ENCODE peak calls at places on chromosomes 4 and X, in four cellular contexts. One of them, this sample, is unnamed.
A peak's percentile ranks its signal among the peaks of the same experiment; 100 is the strongest.

GRCh38 chr4:38368612-38369011 is 295.4 kb upstream of the KLF3 start:
- DNase-seq in IMR-90: peak; percentile 28
- DNase-seq in K562: no peak
- DNase-seq in H1: no peak
- DNase-seq in this sample: no peak

GRCh38 chr4:57499786-57500185 is 389.6 kb upstream of the IGFBP7 start:
- DNase-seq in H1: no peak
- DNase-seq in K562: peak; percentile 2
- DNase-seq in IMR-90: no peak
- DNase-seq in this sample: no peak

GRCh38 chr4:147085796-147086195 is 140.1 kb upstream of the TTC29 start:
- DNase-seq in K562: no peak
- DNase-seq in IMR-90: no peak
- DNase-seq in H1: no peak
- DNase-seq in this sample: no peak

GRCh38 chr4:4271912-4272311 is 18.0 kb downstream of the LYAR start:
- DNase-seq in IMR-90: no peak
- DNase-seq in H1: no peak
- DNase-seq in K562: no peak
- DNase-seq in this sample: no peak

GRCh38 chrX:149949743-149950436 is 11.6 kb upstream of the EOLA2 start:
- DNase-seq in H1: no peak
- DNase-seq in K562: no peak
- DNase-seq in IMR-90: peak; percentile 7
- DNase-seq in this sample: no peak

GRCh38 chr4:184384056-184384809 is 90.1 kb downstream of the IRF2 start:
- DNase-seq in H1: no peak
- DNase-seq in K562: no peak
- DNase-seq in IMR-90: peak; percentile 96
- DNase-seq in this sample: no peak

GRCh38 chr4:64911846-64912245 is 502.6 kb upstream of the TECRL start:
- DNase-seq in H1: no peak
- DNase-seq in IMR-90: no peak
- DNase-seq in K562: no peak
- DNase-seq in this sample: no peak

GRCh38 chrX:75156537-75156945 is 458 bp upstream of the ABCB7 start:
- DNase-seq in K562: peak; percentile 6
- DNase-seq in IMR-90: peak; percentile 12
- DNase-seq in H1: no peak
- DNase-seq in this sample: peak; percentile 4

GRCh38 chr4:153520227-153520626 is 54.1 kb downstream of the TMEM131L start:
- DNase-seq in K562: no peak
- DNase-seq in H1: no peak
- DNase-seq in IMR-90: no peak
- DNase-seq in this sample: no peak

GRCh38 chr4:125321709-125322362 is 7.1 kb downstream of the FAT4 start:
- DNase-seq in H1: no peak
- DNase-seq in IMR-90: peak; percentile 61
- DNase-seq in K562: no peak
- DNase-seq in this sample: no peak

GRCh38 chr4:55358668-55359067 is 12.6 kb downstream of the SRD5A3 start:
- DNase-seq in H1: no peak
- DNase-seq in K562: peak; percentile 44
- DNase-seq in IMR-90: peak; percentile 78
- DNase-seq in this sample: no peak

GRCh38 chrX:15946783-15947550 is 92.4 kb upstream of the AP1S2 start:
- DNase-seq in K562: no peak
- DNase-seq in IMR-90: peak; percentile 86
- DNase-seq in H1: no peak
- DNase-seq in this sample: no peak

GRCh38 chrX:19625612-19626011 is 110.3 kb upstream of the MAP3K15 start:
- DNase-seq in IMR-90: no peak
- DNase-seq in K562: no peak
- DNase-seq in H1: no peak
- DNase-seq in this sample: peak; percentile 32

GRCh38 chrX:152725409-152725808 is 8.1 kb downstream of the CSAG1 start:
- DNase-seq in K562: no peak
- DNase-seq in IMR-90: no peak
- DNase-seq in H1: no peak
- DNase-seq in this sample: no peak

GRCh38 chr4:128812360-128812958 is 3.0 kb downstream of the JADE1 start:
- DNase-seq in K562: no peak
- DNase-seq in H1: peak; percentile 69
- DNase-seq in IMR-90: peak; percentile 81
- DNase-seq in this sample: peak; percentile 34

GRCh38 chrX:13048265-13048664 is 3.8 kb upstream of the FAM9C start:
- DNase-seq in K562: no peak
- DNase-seq in H1: no peak
- DNase-seq in IMR-90: peak; percentile 65
- DNase-seq in this sample: no peak

GRCh38 chrX:120697053-120697452 is 67.2 kb upstream of the C1GALT1C1 start:
- DNase-seq in H1: no peak
- DNase-seq in K562: no peak
- DNase-seq in IMR-90: no peak
- DNase-seq in this sample: no peak

GRCh38 chrX:15929231-15929630 is 74.6 kb upstream of the AP1S2 start:
- DNase-seq in H1: no peak
- DNase-seq in K562: no peak
- DNase-seq in IMR-90: no peak
- DNase-seq in this sample: no peak

GRCh38 chr4:138259296-138259695 is 17.1 kb upstream of the SLC7A11 start:
- DNase-seq in K562: no peak
- DNase-seq in H1: no peak
- DNase-seq in IMR-90: no peak
- DNase-seq in this sample: no peak

GRCh38 chr4:1683371-1683902 is 676 bp downstream of the FAM53A start:
- DNase-seq in H1: no peak
- DNase-seq in K562: no peak
- DNase-seq in IMR-90: peak; percentile 88
- DNase-seq in this sample: no peak

GRCh38 chr4:13543091-13543581 is 1.2 kb downstream of the NKX3-2 start:
- DNase-seq in IMR-90: no peak
- DNase-seq in H1: peak; percentile 67
- DNase-seq in K562: no peak
- DNase-seq in this sample: no peak

GRCh38 chr4:7393491-7394183 is 41.1 kb downstream of the PSAPL1 start:
- DNase-seq in K562: no peak
- DNase-seq in IMR-90: no peak
- DNase-seq in H1: peak; percentile 44
- DNase-seq in this sample: no peak
- TF ChIP-seq MAFK in K562: no peak
- TF ChIP-seq MAFK in IMR-90: no peak
- TF ChIP-seq MAFK in H1: peak; percentile 8
- TF ChIP-seq MAFK in this sample: no peak

GRCh38 chrX:71095971-71096701 is 485 bp downstream of the FOXO4 start:
- DNase-seq in IMR-90: peak; percentile 30
- DNase-seq in H1: no peak
- DNase-seq in K562: no peak
- DNase-seq in this sample: peak; percentile 65

GRCh38 chrX:71096702-71097032 is 1.0 kb downstream of the FOXO4 start:
- DNase-seq in H1: no peak
- DNase-seq in K562: no peak
- DNase-seq in IMR-90: no peak
- DNase-seq in this sample: no peak

GRCh38 chrX:71098951-71099506 is 3.4 kb downstream of the FOXO4 start:
- DNase-seq in H1: no peak
- DNase-seq in IMR-90: no peak
- DNase-seq in K562: no peak
- DNase-seq in this sample: no peak

GRCh38 chrX:71099736-71100135 is 4.1 kb downstream of the FOXO4 start:
- DNase-seq in K562: no peak
- DNase-seq in H1: no peak
- DNase-seq in IMR-90: no peak
- DNase-seq in this sample: no peak

DNA sequence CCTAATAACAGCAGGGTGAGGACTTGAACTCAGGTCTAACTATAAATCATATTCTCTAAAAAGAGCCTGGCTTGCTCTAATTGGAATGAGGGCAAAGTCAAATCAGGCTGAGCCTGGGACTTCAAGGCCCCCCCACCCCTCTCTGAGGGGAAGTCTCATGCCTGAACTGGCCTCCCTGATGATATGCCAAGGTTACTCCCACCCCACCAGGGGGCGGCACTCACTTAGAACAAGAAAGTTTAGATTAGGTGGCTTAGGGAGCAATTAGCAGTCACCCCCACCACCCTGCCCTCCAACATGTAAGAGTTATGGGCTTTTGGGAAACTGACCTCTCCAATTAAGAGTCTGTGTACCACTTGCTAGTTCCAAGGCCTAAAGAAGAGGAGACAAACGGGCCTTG is 2.7 kb downstream of the FOXO4 start:
- DNase-seq in IMR-90: peak; percentile 23
- DNase-seq in K562: peak; percentile 76
- DNase-seq in H1: no peak
- DNase-seq in this sample: peak; percentile 55
- H3K4me3 ChIP-seq in IMR-90: no peak overlapping the region
- H3K4me3 ChIP-seq in K562: no peak overlapping the region
- H3K4me3 ChIP-seq in H1: no peak overlapping the region
- H3K4me3 ChIP-seq in this sample: no peak overlapping the region

GRCh38 chr4:73021634-73022033 is 47.9 kb downstream of the COX18 start:
- DNase-seq in K562: peak; percentile 47
- DNase-seq in IMR-90: peak; percentile 31
- DNase-seq in H1: no peak
- DNase-seq in this sample: peak; percentile 53

GRCh38 chr4:73018595-73018994 is 50.9 kb downstream of the COX18 start:
- DNase-seq in IMR-90: no peak
- DNase-seq in K562: no peak
- DNase-seq in H1: no peak
- DNase-seq in this sample: no peak

GRCh38 chr4:73019462-73020047 is 50.0 kb downstream of the COX18 start:
- DNase-seq in K562: peak; percentile 39
- DNase-seq in H1: no peak
- DNase-seq in IMR-90: peak; percentile 47
- DNase-seq in this sample: peak; percentile 18
- TF ChIP-seq MAFK in K562: no peak
- TF ChIP-seq MAFK in H1: no peak
- TF ChIP-seq MAFK in IMR-90: no peak
- TF ChIP-seq MAFK in this sample: no peak

GRCh38 chr4:109588176-109588575 is 28.1 kb downstream of the MCUB start:
- DNase-seq in K562: no peak
- DNase-seq in H1: no peak
- DNase-seq in IMR-90: no peak
- DNase-seq in this sample: no peak
- H3K4me3 ChIP-seq in K562: no peak overlapping the region
- H3K4me3 ChIP-seq in H1: no peak overlapping the region
- H3K4me3 ChIP-seq in IMR-90: no peak overlapping the region
- H3K4me3 ChIP-seq in this sample: no peak overlapping the region

GRCh38 chr4:3234171-3235029 is 14.6 kb upstream of the MSANTD1 start:
- DNase-seq in IMR-90: no peak
- DNase-seq in K562: no peak
- DNase-seq in H1: no peak
- DNase-seq in this sample: no peak

GRCh38 chr4:3232001-3232400 is 17.0 kb upstream of the MSANTD1 start:
- DNase-seq in H1: no peak
- DNase-seq in K562: no peak
- DNase-seq in IMR-90: no peak
- DNase-seq in this sample: no peak

GRCh38 chr4:3235030-3235345 is 14.0 kb upstream of the MSANTD1 start:
- DNase-seq in K562: no peak
- DNase-seq in H1: no peak
- DNase-seq in IMR-90: no peak
- DNase-seq in this sample: no peak

GRCh38 chr4:3232871-3233271 is 16.1 kb upstream of the MSANTD1 start:
- DNase-seq in K562: no peak
- DNase-seq in IMR-90: no peak
- DNase-seq in H1: no peak
- DNase-seq in this sample: no peak

GRCh38 chr4:3233391-3234071 is 15.4 kb upstream of the MSANTD1 start:
- DNase-seq in IMR-90: peak; percentile 46
- DNase-seq in H1: no peak
- DNase-seq in K562: peak; percentile 50
- DNase-seq in this sample: no peak
- TF ChIP-seq MAFK in IMR-90: no peak
- TF ChIP-seq MAFK in H1: no peak
- TF ChIP-seq MAFK in K562: no peak
- TF ChIP-seq MAFK in this sample: no peak

This sample was measured in A549.